ENCODE peak calls at places on chromosomes 3 and 15, in nine cellular contexts. L is OCI-LY7; X is lower leg skin; W is astrocyte of the spinal cord; P is H1; R is GM12878; V is CD8-positive, alpha-beta T cell; N is fibroblast of villous mesenchyme; F is GM23338. A is an unnamed sample.

GRCh38 chr3:59480486-59480995 is 430.7 kb upstream of the CFAP20DC start:
- DNase-seq in L (no peak), X (no peak), W (peak; percentile 75), P (no peak), R (peak; percentile 49), V (no peak), N (peak; percentile 27), F (no peak), A (peak; percentile 19)

GRCh38 chr3:154188846-154189245 is 67.7 kb downstream of the ARHGEF26 start:
- DNase-seq in L (no peak), X (no peak), W (no peak), P (no peak), R (no peak), V (no peak), N (no peak), F (no peak), A (no peak)

GRCh38 chr15:51751687-51752683 is 588 bp downstream of the TMOD2 start:
- DNase-seq in L (no peak), X (no peak), W (peak; percentile 31), P (no peak), R (no peak), V (no peak), N (no peak), F (peak; percentile 69), A (no peak)

GRCh38 chr3:194575484-194576210 is 57.6 kb downstream of the TMEM44 start:
- DNase-seq in L (no peak), X (no peak), W (no peak), P (no peak), R (no peak), V (no peak), N (peak; percentile 86), F (peak; percentile 52), A (no peak)

GRCh38 chr15:68252925-68253534 is 23.5 kb upstream of the CLN6 start:
- DNase-seq in L (peak; percentile 85), X (no peak), W (peak; percentile 84), P (no peak), R (peak; percentile 26), V (peak; percentile 9), N (peak; percentile 88), F (peak; percentile 92), A (no peak)

GRCh38 chr3:13091898-13092620 is 18.8 kb upstream of the IQSEC1 start:
- DNase-seq in L (peak; percentile 81), X (peak; percentile 97), W (peak; percentile 72), P (peak; percentile 71), R (no peak), V (peak; percentile 72), N (peak; percentile 70), F (peak; percentile 86), A (peak; percentile 8)

GRCh38 chr15:55319537-55320325 is 709 bp downstream of the PIGB start:
- DNase-seq in L (peak; percentile 71), X (no peak), W (peak; percentile 35), P (no peak), R (peak; percentile 32), V (no peak), N (peak; percentile 33), F (no peak), A (no peak)

GRCh38 chr3:158434412-158435038 is 136.5 kb upstream of the MLF1 start:
- DNase-seq in L (peak; percentile 72), X (no peak), W (peak; percentile 65), P (peak; percentile 21), R (peak; percentile 40), V (no peak), N (peak; percentile 67), F (peak; percentile 86), A (peak; percentile 16)

GRCh38 chr3:27758083-27758482 is 36.0 kb upstream of the EOMES start:
- DNase-seq in L (no peak), X (no peak), W (peak; percentile 50), P (no peak), R (no peak), V (no peak), N (peak; percentile 70), F (no peak), A (peak; percentile 15)

GRCh38 chr15:98955980-98956723 is 51.4 kb downstream of the PGPEP1L start:
- DNase-seq in L (no peak), X (peak; percentile 80), W (no peak), P (no peak), R (no peak), V (no peak), N (no peak), F (no peak), A (no peak)

GRCh38 chr15:48644827-48645557 is 517 bp downstream of the FBN1 start:
- DNase-seq in L (no peak), X (peak; percentile 90), W (peak; percentile 72), P (no peak), R (no peak), V (no peak), N (peak; percentile 64), F (peak; percentile 73), A (no peak)

GRCh38 chr3:183529717-183530116 is 25.8 kb downstream of the KLHL6 start:
- DNase-seq in L (no peak), X (no peak), W (no peak), P (no peak), R (no peak), V (no peak), N (no peak), F (no peak), A (no peak)

GRCh38 chr3:183527421-183527979 is 28.0 kb downstream of the KLHL6 start:
- DNase-seq in L (peak; percentile 60), X (no peak), W (no peak), P (no peak), R (peak; percentile 73), V (no peak), N (no peak), F (no peak), A (no peak)

GRCh38 chr3:183527980-183528379 is 27.5 kb downstream of the KLHL6 start:
- DNase-seq in L (no peak), X (no peak), W (no peak), P (no peak), R (no peak), V (no peak), N (no peak), F (no peak), A (no peak)

GRCh38 chr3:183524476-183524875 is 31.0 kb downstream of the KLHL6 start:
- DNase-seq in L (no peak), X (no peak), W (no peak), P (no peak), R (no peak), V (no peak), N (no peak), F (no peak), A (no peak)

DNA sequence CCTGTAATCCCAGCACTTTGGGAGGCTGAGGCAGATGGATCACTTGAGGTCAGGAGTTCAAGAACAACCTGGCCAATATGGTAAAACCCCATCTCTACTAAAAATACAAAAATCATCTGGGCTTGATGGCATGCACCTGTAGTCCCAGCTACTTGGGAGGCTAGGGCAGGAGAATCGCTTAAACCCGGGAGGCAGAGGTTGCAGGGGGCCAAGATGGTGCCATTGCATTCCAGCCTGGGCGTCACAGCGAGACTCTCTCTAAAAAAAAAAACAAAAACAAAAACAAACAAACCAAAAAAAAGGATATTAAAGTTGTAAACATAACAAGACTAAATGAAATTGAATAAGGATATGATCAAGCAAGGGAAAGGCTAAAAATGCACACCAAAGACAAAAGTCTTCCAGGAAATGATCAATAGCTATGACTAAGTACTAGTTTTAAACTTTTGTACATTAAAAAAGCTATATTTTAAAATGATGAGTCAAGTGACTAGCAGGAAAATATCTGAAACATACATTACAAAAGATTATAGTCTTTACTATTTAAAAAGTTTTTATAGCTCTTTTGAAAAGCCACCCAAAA is 28.6 kb downstream of the KLHL6 start:
- DNase-seq in L (no peak), X (no peak), W (no peak), P (no peak), R (no peak), V (no peak), N (no peak), F (no peak), A (no peak)
- H3K4me3 ChIP-seq in L (no peak overlapping the region), X (no peak overlapping the region), W (no peak overlapping the region), P (no peak overlapping the region), R (no peak overlapping the region), V (no peak overlapping the region), N (no peak overlapping the region), F (no peak overlapping the region), A (no peak overlapping the region)

DNA sequence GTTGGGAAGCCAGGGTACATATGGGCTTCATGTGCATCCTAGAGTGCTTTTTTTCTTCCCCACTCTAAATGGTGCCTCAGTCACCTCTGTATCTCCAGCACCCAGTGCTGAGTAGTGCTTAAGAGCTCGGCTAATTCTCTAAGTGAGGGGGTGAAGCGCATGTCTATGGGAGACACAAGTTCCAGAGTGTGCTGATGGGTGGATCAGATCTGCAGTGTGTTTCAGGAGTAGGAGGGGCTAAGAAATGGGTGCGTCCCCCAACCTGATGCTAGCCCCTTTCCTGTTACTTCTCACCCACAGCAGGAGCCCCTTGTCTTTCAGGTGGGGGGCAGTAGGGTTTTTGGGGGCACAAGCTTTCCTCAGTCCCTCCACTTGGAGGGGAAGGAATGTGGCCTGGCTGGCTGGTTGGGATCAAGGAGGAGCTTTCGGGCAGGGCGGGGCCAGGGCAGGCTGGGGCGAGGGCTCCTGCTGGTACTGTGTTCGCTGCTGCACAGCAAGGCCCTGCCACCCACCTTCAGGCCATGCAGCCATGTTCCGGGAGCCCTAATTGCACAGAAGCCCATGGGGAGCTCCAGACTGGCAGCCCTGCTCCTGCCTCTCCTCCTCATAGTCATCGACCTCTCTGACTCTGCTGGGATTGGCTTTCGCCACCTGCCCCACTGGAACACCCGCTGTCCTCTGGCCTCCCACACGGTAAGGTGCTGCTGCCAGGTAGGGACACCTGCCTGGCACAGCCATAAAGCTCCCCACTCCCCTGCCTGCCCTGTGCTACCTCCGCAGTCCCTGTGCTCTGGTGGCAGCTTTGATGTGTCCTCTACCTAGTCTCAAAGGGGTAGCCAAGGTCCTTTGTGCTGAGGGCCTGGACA is at the start of gene IL17RE:
- DNase-seq in L (no peak), X (peak; percentile 93), W (no peak), P (no peak), R (no peak), V (no peak), N (no peak), F (peak; percentile 55), A (no peak)
- H3K4me3 ChIP-seq in L (no peak within 1 kb of the TSS), X (peak within 1 kb of the TSS; percentile 15), W (no peak within 1 kb of the TSS), P (no peak within 1 kb of the TSS), R (no peak within 1 kb of the TSS), V (no peak within 1 kb of the TSS), N (no peak within 1 kb of the TSS), F (peak within 1 kb of the TSS; percentile 42), A (peak within 1 kb of the TSS; percentile 13)

GRCh38 chr3:179942560-179943075 is 94.1 kb downstream of the PEX5L start:
- DNase-seq in L (no peak), X (no peak), W (no peak), P (no peak), R (no peak), V (no peak), N (no peak), F (no peak), A (no peak)
- H3K4me3 ChIP-seq in L (no peak overlapping the region), X (peak overlapping the region; percentile 2), W (peak overlapping the region; percentile 45), P (no peak overlapping the region), R (no peak overlapping the region), V (no peak overlapping the region), N (peak overlapping the region; percentile 36), F (peak overlapping the region; percentile 55), A (no peak overlapping the region)

DNA sequence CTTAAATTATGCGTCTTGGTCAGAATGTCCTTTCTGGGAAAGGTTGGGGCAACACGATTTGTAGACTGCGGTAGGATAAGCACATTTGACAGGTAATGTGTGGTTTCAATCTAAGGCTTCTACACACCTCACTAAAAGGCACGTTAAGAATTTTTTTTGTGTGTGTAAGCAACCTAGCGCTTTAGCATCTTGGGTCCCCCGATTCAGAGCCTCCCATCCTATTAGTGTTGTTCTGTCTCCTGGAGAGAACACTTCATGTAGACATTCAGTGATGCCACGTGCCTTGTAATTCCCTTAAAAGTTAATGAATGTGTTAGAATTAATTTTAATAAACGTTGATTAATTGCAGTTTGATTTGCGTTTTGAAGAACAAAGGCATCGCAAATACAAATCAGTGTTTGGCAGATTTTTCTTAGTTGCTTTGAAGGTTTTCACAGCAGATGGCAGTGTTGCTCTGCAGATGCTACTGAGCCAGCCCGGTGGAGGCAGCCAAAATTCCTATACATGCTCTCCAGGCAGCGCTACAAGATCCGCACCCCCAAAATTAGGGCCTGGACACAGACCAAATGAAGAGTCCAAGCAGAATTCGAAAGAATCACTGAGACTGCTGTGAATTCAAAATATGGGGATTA is 63.5 kb downstream of the OTOL1 start:
- DNase-seq in L (peak; percentile 12), X (peak; percentile 82), W (peak; percentile 59), P (peak; percentile 27), R (no peak), V (no peak), N (peak; percentile 49), F (peak; percentile 89), A (no peak)
- H3K4me3 ChIP-seq in L (no peak overlapping the region), X (no peak overlapping the region), W (no peak overlapping the region), P (no peak overlapping the region), R (no peak overlapping the region), V (no peak overlapping the region), N (no peak overlapping the region), F (no peak overlapping the region), A (no peak overlapping the region)